ENCODE peak calls at places on chromosomes 1 and 21, in ten cellular contexts. S is adipocyte, P is fibroblast of lung, W is HCT116, M is lower lobe of right lung, F is tibial artery, Q is NT2/D1, E is uterus, H is A673, U is iPS DF 6.9. Y is an unnamed sample. For H3K4me1, the result is how much of the 10 kb centered on the place peaks cover.

GRCh38 chr1:111825217-111825616 is 69.5 kb downstream of the DDX20 start:
- DNase-seq in S (no peak), P (no peak), W (no peak), M (no peak), F (no peak), Q (no peak), E (no peak), H (no peak), U (no peak), Y (no peak)

GRCh38 chr1:214801191-214801590 is 198.2 kb downstream of the CENPF start:
- DNase-seq in S (no peak), P (no peak), W (no peak), M (no peak), F (no peak), Q (no peak), E (no peak), H (no peak), U (no peak), Y (no peak)

GRCh38 chr1:70353641-70354331 is 736 bp downstream of the ANKRD13C start:
- DNase-seq in S (peak), P (peak), W (no peak), M (no peak), F (no peak), Q (no peak), E (no peak), H (no peak), U (no peak), Y (no peak)

GRCh38 chr1:12776801-12777557 is 3.4 kb downstream of the PRAMEF12 start:
- DNase-seq in S (no peak), P (no peak), W (no peak), M (no peak), F (no peak), Q (no peak), E (no peak), H (peak), U (no peak), Y (no peak)

GRCh38 chr1:3469104-3469848 is 14.8 kb downstream of the ARHGEF16 start:
- DNase-seq in S (no peak), P (no peak), W (no peak), M (peak), F (no peak), Q (no peak), E (no peak), H (no peak), U (no peak), Y (no peak)

GRCh38 chr1:61297887-61298286 is 215.5 kb downstream of the NFIA start:
- DNase-seq in S (no peak), P (no peak), W (no peak), M (no peak), F (no peak), Q (no peak), E (no peak), H (no peak), U (no peak), Y (no peak)

GRCh38 chr1:205065666-205066065 is 18.6 kb downstream of the TMEM81 start:
- DNase-seq in S (no peak), P (no peak), W (no peak), M (no peak), F (peak), Q (no peak), E (no peak), H (no peak), U (no peak), Y (no peak)

GRCh38 chr1:23169727-23170335 is 1.2 kb upstream of the LUZP1 start:
- DNase-seq in S (peak), P (peak), W (peak), M (peak), F (peak), Q (no peak), E (peak), H (peak), U (no peak), Y (peak)

GRCh38 chr1:228781161-228781771 is 46.0 kb downstream of the RHOU start:
- DNase-seq in S (peak), P (peak), W (no peak), M (peak), F (no peak), Q (no peak), E (no peak), H (peak), U (no peak), Y (no peak)

GRCh38 chr1:171480035-171480434 is 5.3 kb upstream of the PRRC2C start:
- DNase-seq in S (no peak), P (no peak), W (no peak), M (no peak), F (no peak), Q (peak), E (no peak), H (peak), U (no peak), Y (no peak)

GRCh38 chr21:44296916-44297315 is 2.9 kb upstream of the PFKL start:
- DNase-seq in S (no peak), P (no peak), W (no peak), M (no peak), F (no peak), Q (no peak), E (no peak), H (no peak), U (no peak), Y (no peak)

GRCh38 chr1:164337885-164338284 is 221.1 kb upstream of the PBX1 start:
- DNase-seq in S (no peak), P (peak), W (peak), M (no peak), F (no peak), Q (no peak), E (no peak), H (no peak), U (no peak), Y (no peak)

GRCh38 chr21:33332143-33332542 is 7.4 kb downstream of the IFNAR1 start:
- DNase-seq in S (no peak), P (no peak), W (no peak), M (no peak), F (no peak), Q (no peak), E (no peak), H (no peak), U (no peak), Y (no peak)

GRCh38 chr21:46038871-46039397 is 57.4 kb downstream of the COL6A1 start:
- DNase-seq in S (peak), P (peak), W (no peak), M (no peak), F (peak), Q (no peak), E (peak), H (no peak), U (no peak), Y (peak)

GRCh38 chr1:227317541-227318002 is 720 bp downstream of the CDC42BPA start:
- DNase-seq in S (peak), P (peak), W (no peak), M (peak), F (peak), Q (peak), E (peak), H (peak), U (no peak), Y (no peak)

GRCh38 chr1:99548924-99549605 is 96.8 kb upstream of the PALMD start:
- DNase-seq in S (no peak), P (no peak), W (no peak), M (no peak), F (no peak), Q (no peak), E (no peak), H (peak), U (no peak), Y (no peak)

GRCh38 chr1:119686661-119687060 is 25.1 kb upstream of the PHGDH start:
- DNase-seq in S (no peak), P (no peak), W (no peak), M (no peak), F (no peak), Q (no peak), E (no peak), H (no peak), U (no peak), Y (no peak)

GRCh38 chr1:58739851-58740466 is 40.1 kb upstream of the MYSM1 start:
- DNase-seq in S (peak), P (peak), W (peak), M (no peak), F (no peak), Q (peak), E (no peak), H (peak), U (peak), Y (peak)

GRCh38 chr1:65079941-65080340 is 68.1 kb upstream of the AK4 start:
- DNase-seq in S (no peak), P (peak), W (no peak), M (no peak), F (no peak), Q (no peak), E (no peak), H (no peak), U (no peak), Y (no peak)

GRCh38 chr1:33096358-33097005 is 15.5 kb downstream of the AZIN2 start:
- DNase-seq in S (peak), P (peak), W (no peak), M (no peak), F (no peak), Q (no peak), E (no peak), H (no peak), U (no peak), Y (no peak)

GRCh38 chr1:182149411-182149965 is 88.0 kb upstream of the ZNF648 start:
- DNase-seq in S (peak), P (peak), W (no peak), M (peak), F (peak), Q (peak), E (peak), H (no peak), U (no peak), Y (no peak)

GRCh38 chr21:36499578-36500471 is 19.9 kb upstream of the CLDN14 start:
- DNase-seq in S (no peak), P (peak), W (no peak), M (no peak), F (peak), Q (no peak), E (peak), H (no peak), U (no peak), Y (peak)

GRCh38 chr1:167904641-167905040 is 9.3 kb downstream of the ADCY10 start:
- DNase-seq in S (peak), P (peak), W (no peak), M (no peak), F (no peak), Q (peak), E (no peak), H (no peak), U (no peak), Y (no peak)

GRCh38 chr1:178645826-178646200 is 79.2 kb upstream of the RALGPS2 start:
- DNase-seq in S (peak), P (peak), W (no peak), M (no peak), F (no peak), Q (no peak), E (no peak), H (no peak), U (no peak), Y (no peak)

GRCh38 chr1:51119331-51119730 is 17.3 kb downstream of the C1orf185 start:
- DNase-seq in S (no peak), P (no peak), W (no peak), M (no peak), F (no peak), Q (no peak), E (no peak), H (no peak), U (no peak), Y (no peak)

GRCh38 chr1:235073331-235073967 is 55.2 kb downstream of the TOMM20 start:
- DNase-seq in S (no peak), P (no peak), W (no peak), M (peak), F (no peak), Q (no peak), E (no peak), H (no peak), U (no peak), Y (peak)

GRCh38 chr1:114522264-114522575 is 11.2 kb upstream of the TRIM33 start:
- DNase-seq in S (no peak), P (no peak), W (no peak), M (no peak), F (no peak), Q (no peak), E (no peak), H (no peak), U (no peak), Y (no peak)

GRCh38 chr21:44516342-44516741 is 23.7 kb downstream of the KRTAP10-1 start:
- DNase-seq in S (no peak), P (no peak), W (no peak), M (peak), F (no peak), Q (no peak), E (no peak), H (no peak), U (no peak), Y (peak)

GRCh38 chr1:223022641-223023473 is 120.2 kb downstream of the TLR5 start:
- DNase-seq in S (no peak), P (no peak), W (no peak), M (no peak), F (no peak), Q (peak), E (no peak), H (peak), U (no peak), Y (no peak)

GRCh38 chr21:36150192-36150711 is 6.4 kb upstream of the DOP1B start:
- DNase-seq in S (peak), P (peak), W (no peak), M (peak), F (peak), Q (no peak), E (peak), H (peak), U (no peak), Y (peak)

GRCh38 chr1:69739181-69739580 is 171.5 kb downstream of the LRRC7 start:
- DNase-seq in S (peak), P (no peak), W (no peak), M (no peak), F (no peak), Q (no peak), E (no peak), H (no peak), U (no peak), Y (no peak)

GRCh38 chr1:17877896-17878295 is 122.8 kb downstream of the ACTL8 start:
- DNase-seq in S (peak), P (peak), W (no peak), M (no peak), F (peak), Q (no peak), E (no peak), H (no peak), U (no peak), Y (no peak)

GRCh38 chr1:243924588-243925349 is 74.7 kb upstream of the AKT3 start:
- DNase-seq in S (peak), P (peak), W (no peak), M (no peak), F (no peak), Q (peak), E (no peak), H (no peak), U (no peak), Y (no peak)

GRCh38 chr1:220908757-220909156 is 29.5 kb downstream of the HLX start:
- DNase-seq in S (peak), P (peak), W (peak), M (no peak), F (no peak), Q (no peak), E (no peak), H (no peak), U (no peak), Y (no peak)

GRCh38 chr1:232307299-232307698 is 322.6 kb downstream of the SIPA1L2 start:
- DNase-seq in S (no peak), P (no peak), W (no peak), M (no peak), F (no peak), Q (peak), E (no peak), H (no peak), U (no peak), Y (no peak)

GRCh38 chr1:71695084-71695483 is 587.3 kb downstream of the NEGR1 start:
- DNase-seq in S (no peak), P (no peak), W (no peak), M (no peak), F (no peak), Q (no peak), E (no peak), H (no peak), U (no peak), Y (no peak)

GRCh38 chr1:71693581-71693980 is 588.8 kb downstream of the NEGR1 start:
- DNase-seq in S (no peak), P (no peak), W (no peak), M (no peak), F (no peak), Q (no peak), E (no peak), H (no peak), U (no peak), Y (no peak)

GRCh38 chr1:71689635-71690034 is 592.7 kb downstream of the NEGR1 start:
- DNase-seq in S (no peak), P (no peak), W (no peak), M (no peak), F (no peak), Q (no peak), E (no peak), H (no peak), U (no peak), Y (no peak)
- H3K4me1 ChIP-seq in S (under half), P (under half), W (under half), M (under half), F (under half), Q (under half), E (under half), H (under half), U (under half), Y (under half)

GRCh38 chr1:97712980-97713379 is 207.9 kb downstream of the DPYD start:
- DNase-seq in S (no peak), P (no peak), W (no peak), M (no peak), F (no peak), Q (no peak), E (no peak), H (no peak), U (no peak), Y (no peak)

DNA sequence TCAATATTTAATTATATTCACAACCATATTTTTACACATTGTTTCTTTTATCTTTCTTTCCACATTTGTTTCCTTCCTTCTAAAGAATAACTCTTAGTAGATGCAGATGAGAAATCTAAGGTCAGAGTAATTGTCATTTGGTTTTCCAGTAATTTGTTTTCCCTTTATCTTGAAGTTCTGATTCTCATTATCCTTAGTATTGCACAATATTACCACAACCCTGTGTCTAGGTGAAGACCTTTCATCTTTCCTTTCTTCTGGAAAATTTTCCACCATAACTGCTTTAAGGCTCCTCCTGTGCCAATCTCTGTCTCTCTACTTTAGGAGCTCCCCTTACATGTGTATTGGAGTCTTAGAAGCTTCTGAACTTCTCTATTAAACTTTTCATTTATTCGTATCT is 209.0 kb downstream of the DPYD start:
- DNase-seq in S (no peak), P (no peak), W (no peak), M (no peak), F (no peak), Q (no peak), E (no peak), H (no peak), U (no peak), Y (no peak)
- H3K4me3 ChIP-seq in S (no peak), P (no peak), W (no peak), M (no peak), F (no peak), Q (no peak), E (no peak), H (no peak), U (no peak), Y (no peak)

GRCh38 chr1:21280482-21280881 is 9.8 kb downstream of the ECE1 start:
- DNase-seq in S (no peak), P (no peak), W (no peak), M (no peak), F (no peak), Q (no peak), E (no peak), H (no peak), U (no peak), Y (peak)

GRCh38 chr1:21283524-21283923 is 6.7 kb downstream of the ECE1 start:
- DNase-seq in S (no peak), P (no peak), W (no peak), M (no peak), F (no peak), Q (no peak), E (no peak), H (no peak), U (no peak), Y (no peak)

GRCh38 chr1:21280011-21280471 is 10.2 kb downstream of the ECE1 start:
- DNase-seq in S (no peak), P (no peak), W (no peak), M (peak), F (no peak), Q (no peak), E (no peak), H (no peak), U (no peak), Y (no peak)

GRCh38 chr1:21287905-21288514 is 2.3 kb downstream of the ECE1 start:
- DNase-seq in S (no peak), P (no peak), W (no peak), M (no peak), F (no peak), Q (no peak), E (no peak), H (no peak), U (no peak), Y (no peak)

GRCh38 chr1:21284206-21285137 is 5.8 kb downstream of the ECE1 start:
- DNase-seq in S (no peak), P (no peak), W (no peak), M (no peak), F (peak), Q (no peak), E (no peak), H (no peak), U (no peak), Y (no peak)
- H3K4me1 ChIP-seq in S (under half), P (under half), W (under half), M (half or more), F (under half), Q (under half), E (under half), H (under half), U (under half), Y (under half)

GRCh38 chr1:26959722-26960624 is at the start of gene KDF1:
- DNase-seq in S (no peak), P (no peak), W (peak), M (peak), F (no peak), Q (peak), E (no peak), H (no peak), U (peak), Y (peak)
- H3K4me3 ChIP-seq in S (peak), P (no peak), W (peak), M (peak), F (no peak), Q (peak), E (no peak), H (peak), U (peak), Y (peak)

DNA sequence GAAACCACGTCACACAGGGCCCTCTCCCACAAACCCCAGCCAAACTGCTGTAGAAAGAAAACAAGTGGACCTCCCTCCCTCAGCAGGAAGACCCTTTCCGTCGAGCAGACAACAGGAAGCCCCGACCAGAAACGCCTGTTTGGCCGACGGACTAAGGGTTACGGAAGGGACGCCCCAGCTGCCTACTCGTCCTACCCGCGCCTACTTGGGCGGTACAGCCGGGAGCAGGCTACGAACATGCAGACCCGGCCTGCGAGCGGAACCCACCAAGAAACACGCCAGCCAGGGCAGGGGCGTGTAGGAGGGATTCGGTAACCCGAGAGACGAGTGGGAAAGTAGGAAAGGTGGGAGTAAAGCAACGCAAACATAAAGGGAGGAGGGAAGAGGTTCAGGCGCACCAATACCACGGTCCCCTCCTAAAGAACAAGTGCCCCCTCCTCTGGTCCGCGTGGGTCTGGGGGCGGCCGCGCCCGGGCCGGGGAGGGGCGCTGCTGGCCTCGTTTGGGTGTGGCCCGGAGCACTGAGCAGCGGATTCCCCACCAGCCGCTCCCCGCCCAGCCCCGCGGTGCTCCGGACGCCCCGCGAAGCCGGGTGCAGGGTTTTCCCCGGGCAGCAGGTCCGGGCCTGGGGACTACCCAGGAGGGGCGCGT is 450 bp downstream of the S100A10 start:
- DNase-seq in S (peak), P (no peak), W (no peak), M (peak), F (peak), Q (no peak), E (peak), H (no peak), U (no peak), Y (peak)
- H3K4me1 ChIP-seq in S (half or more), P (under half), W (half or more), M (half or more), F (under half), Q (under half), E (under half), H (under half), U (under half), Y (half or more)